ENCODE peak calls at places on chromosomes 4 and X, in ten cellular contexts. E, J, P, W, N, Y, G, X, A and U are unnamed samples.
A peak's percentile ranks its signal among the peaks of the same experiment; 100 is the strongest.

GRCh38 chr4:53810643-53811042 is 219.4 kb upstream of the LNX1 start:
- DNase-seq in E (no peak), N (no peak), A (no peak), Y (peak; percentile 10), P (no peak), W (no peak), J (no peak), G (no peak), X (no peak), U (no peak)

GRCh38 chr4:181475781-181476180 is 767.4 kb upstream of the TENM3 start:
- DNase-seq in P (peak; percentile 1), W (no peak), A (no peak), X (peak; percentile 57), J (no peak), Y (no peak), E (no peak), N (no peak), G (no peak), U (no peak)

GRCh38 chrX:30935985-30936384 is 46.9 kb upstream of the TAB3 start:
- DNase-seq in G (no peak), N (no peak), P (peak; percentile 30), X (no peak), E (peak; percentile 11), Y (no peak), W (peak; percentile 28), J (peak; percentile 31), A (peak; percentile 31), U (peak; percentile 7)

GRCh38 chr4:163941221-163941865 is 446.9 kb downstream of the TMA16 start:
- DNase-seq in A (no peak), W (peak; percentile 2), J (no peak), X (no peak), P (no peak), N (no peak), G (no peak), E (peak; percentile 12), Y (no peak), U (no peak)

GRCh38 chr4:25449270-25449669 is 72.2 kb downstream of the ANAPC4 start:
- DNase-seq in E (peak; percentile 12), W (no peak), A (no peak), N (no peak), Y (no peak), J (no peak), X (no peak), P (peak; percentile 9), G (peak; percentile 2), U (peak; percentile 35)

GRCh38 chr4:77834403-77834802 is 15.2 kb upstream of the CNOT6L start:
- DNase-seq in W (no peak), P (no peak), G (no peak), Y (no peak), E (no peak), N (no peak), A (no peak), X (no peak), J (no peak), U (no peak)

GRCh38 chr4:112094330-112094729 is 50.9 kb upstream of the FAM241A start:
- DNase-seq in E (no peak), P (no peak), A (no peak), X (no peak), J (no peak), Y (no peak), W (no peak), N (no peak), G (no peak), U (no peak)

GRCh38 chr4:54971474-54971950 is 153.9 kb downstream of the KDR start:
- DNase-seq in N (no peak), W (peak; percentile 67), X (no peak), E (peak; percentile 37), P (peak; percentile 74), Y (peak; percentile 82), G (no peak), J (peak; percentile 47), A (no peak), U (no peak)

GRCh38 chrX:38117485-38117884 is 103.2 kb downstream of the SRPX start:
- DNase-seq in W (no peak), P (peak; percentile 48), A (no peak), G (no peak), X (no peak), Y (no peak), N (no peak), J (no peak), E (peak; percentile 80), U (peak; percentile 31)

GRCh38 chrX:43958529-43958928 is 14.7 kb downstream of the NDP start:
- DNase-seq in J (peak; percentile 45), G (no peak), X (no peak), W (peak; percentile 80), A (peak; percentile 42), Y (peak; percentile 85), P (peak; percentile 85), E (peak; percentile 77), N (no peak), U (peak; percentile 5)

GRCh38 chrX:5528057-5528456 is 700.6 kb downstream of the NLGN4X start:
- DNase-seq in X (no peak), N (no peak), Y (no peak), E (no peak), G (no peak), W (no peak), A (no peak), P (no peak), J (no peak), U (no peak)

GRCh38 chrX:23845316-23845932 is 62.3 kb downstream of the APOO start:
- DNase-seq in E (no peak), A (peak; percentile 45), W (peak; percentile 15), G (no peak), J (no peak), P (peak; percentile 64), Y (no peak), X (no peak), N (no peak), U (no peak)

GRCh38 chr4:109266891-109267290 is 35.6 kb downstream of the COL25A1 start:
- DNase-seq in Y (no peak), X (no peak), G (no peak), W (peak; percentile 34), J (no peak), P (no peak), A (no peak), E (no peak), N (no peak), U (no peak)

GRCh38 chrX:134423606-134424005 is 36.4 kb upstream of the HPRT1 start:
- DNase-seq in G (no peak), Y (peak; percentile 64), A (no peak), N (no peak), J (no peak), X (no peak), W (peak; percentile 15), P (peak; percentile 50), E (peak; percentile 15), U (no peak)

GRCh38 chrX:134484039-134484438 is 24.1 kb downstream of the HPRT1 start:
- DNase-seq in N (no peak), X (no peak), W (peak; percentile 59), Y (peak; percentile 73), P (peak; percentile 70), E (peak; percentile 36), A (no peak), J (no peak), G (no peak), U (no peak)

GRCh38 chr4:52588771-52589591 is 70.1 kb downstream of the USP46 start:
- DNase-seq in X (no peak), W (peak; percentile 100), Y (no peak), G (no peak), A (no peak), J (no peak), P (peak; percentile 74), E (peak; percentile 97), N (peak; percentile 36), U (peak; percentile 46)

DNA sequence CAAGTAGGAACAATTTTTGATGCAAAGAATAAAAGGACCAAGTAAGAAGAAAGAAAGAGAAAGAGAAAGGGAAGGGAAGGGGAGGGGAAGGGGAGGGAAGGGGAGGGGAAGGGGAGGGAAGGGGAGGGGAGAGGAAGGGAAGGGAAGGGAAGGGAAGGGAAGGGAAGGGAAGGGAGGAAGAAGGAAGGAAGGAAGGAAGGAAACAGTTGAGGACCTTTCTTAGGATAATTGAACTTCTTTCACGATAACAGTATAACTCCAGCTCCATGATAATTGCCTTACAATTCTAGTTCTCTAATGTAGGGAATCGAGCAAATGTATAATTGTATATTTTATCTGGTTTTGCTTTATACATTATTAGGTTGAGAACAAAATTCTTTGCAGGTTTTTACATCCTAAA is 556.2 kb upstream of the PCDH10 start:
- DNase-seq in Y (no peak), E (no peak), P (no peak), A (no peak), X (no peak), G (no peak), N (no peak), W (no peak), J (no peak), U (no peak)
- H3K9me3 ChIP-seq in Y (peaks cover 3% of the 10 kb centered on the region), E (no peaks in the 10 kb centered on the region), P (no peaks in the 10 kb centered on the region), A (no peaks in the 10 kb centered on the region), X (no peaks in the 10 kb centered on the region), G (no peaks in the 10 kb centered on the region), N (no peaks in the 10 kb centered on the region), W (no peaks in the 10 kb centered on the region), J (no peaks in the 10 kb centered on the region), U (no peaks in the 10 kb centered on the region)

GRCh38 chr4:252065-252601 is 53.1 kb downstream of the ZNF732 start:
- DNase-seq in A (no peak), E (no peak), J (no peak), W (no peak), P (no peak), Y (no peak), G (no peak), N (no peak), X (no peak), U (no peak)
- H3K9me3 ChIP-seq in A (peaks cover 5% of the 10 kb centered on the region), E (no peaks in the 10 kb centered on the region), J (peaks cover 65% of the 10 kb centered on the region), W (peaks cover 92% of the 10 kb centered on the region), P (peaks cover 21% of the 10 kb centered on the region), Y (peaks cover 55% of the 10 kb centered on the region), G (peaks cover 10% of the 10 kb centered on the region), N (peaks cover 17% of the 10 kb centered on the region), X (peaks cover 3% of the 10 kb centered on the region), U (peaks cover 12% of the 10 kb centered on the region)

GRCh38 chrX:113274801-113275200 is 434.2 kb upstream of the AMOT start:
- DNase-seq in E (peak; percentile 3), X (no peak), Y (no peak), N (no peak), J (no peak), W (no peak), A (no peak), P (no peak), G (no peak), U (no peak)

GRCh38 chrX:113274345-113274744 is 433.7 kb upstream of the AMOT start:
- DNase-seq in G (no peak), P (no peak), A (no peak), J (peak; percentile 24), W (no peak), Y (no peak), E (no peak), N (no peak), X (no peak), U (no peak)

DNA sequence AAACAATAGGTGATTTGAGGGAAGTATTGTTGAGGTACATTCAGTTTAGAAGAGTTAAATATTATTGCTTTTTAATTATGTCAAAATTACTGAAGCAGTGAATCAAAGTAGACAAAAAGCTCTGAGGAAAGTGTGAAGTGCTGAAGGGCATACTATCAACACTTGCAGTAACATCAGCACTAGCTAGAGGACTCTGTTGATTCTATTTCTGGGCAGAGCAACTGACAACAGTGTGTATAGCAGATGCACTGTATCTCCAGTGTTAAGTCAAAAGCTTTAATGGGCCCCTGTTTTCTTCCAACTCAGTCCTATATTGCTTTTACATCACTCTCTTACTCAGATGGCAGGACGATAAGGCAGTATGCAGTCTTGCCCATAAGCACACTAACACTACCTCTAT is 435.1 kb upstream of the AMOT start:
- DNase-seq in Y (no peak), J (no peak), W (no peak), G (no peak), X (no peak), E (no peak), N (no peak), P (no peak), A (no peak), U (no peak)
- H3K9me3 ChIP-seq in Y (no peaks in the 10 kb centered on the region), J (no peaks in the 10 kb centered on the region), W (no peaks in the 10 kb centered on the region), G (no peaks in the 10 kb centered on the region), X (no peaks in the 10 kb centered on the region), E (no peaks in the 10 kb centered on the region), N (peaks cover 3% of the 10 kb centered on the region), P (no peaks in the 10 kb centered on the region), A (no peaks in the 10 kb centered on the region), U (no peaks in the 10 kb centered on the region)

GRCh38 chr4:81811562-81812293 is 340.0 kb upstream of the RASGEF1B start:
- DNase-seq in P (no peak), A (no peak), N (no peak), X (no peak), W (no peak), J (no peak), G (no peak), E (no peak), Y (no peak), U (no peak)
- H3K9me3 ChIP-seq in P (no peaks in the 10 kb centered on the region), A (no peaks in the 10 kb centered on the region), N (no peaks in the 10 kb centered on the region), X (no peaks in the 10 kb centered on the region), W (no peaks in the 10 kb centered on the region), J (no peaks in the 10 kb centered on the region), G (no peaks in the 10 kb centered on the region), E (no peaks in the 10 kb centered on the region), Y (no peaks in the 10 kb centered on the region), U (no peaks in the 10 kb centered on the region)